ENCODE peak calls at places on chromosomes 1 and 21, in seven cellular contexts. S, B, F, G, Z, R and E are unnamed samples.

GRCh38 chr1:3664700-3665375 is 12.5 kb downstream of the TP73 start:
- DNase-seq in S (no peak), B (peak), F (no peak), G (no peak), Z (no peak), R (no peak), E (no peak)

GRCh38 chr1:207050428-207050767 is 610 bp downstream of the YOD1 start:
- DNase-seq in S (no peak), B (no peak), F (no peak), G (no peak), Z (no peak), R (no peak), E (no peak)

GRCh38 chr1:23506376-23507107 is 22.6 kb upstream of the ASAP3 start:
- DNase-seq in S (no peak), B (no peak), F (no peak), G (no peak), Z (no peak), R (no peak), E (no peak)

GRCh38 chr1:150881331-150882070 is 5.1 kb upstream of the ARNT start:
- DNase-seq in S (no peak), B (no peak), F (peak), G (peak), Z (no peak), R (no peak), E (no peak)

GRCh38 chr21:38721983-38722382 is 83.7 kb upstream of the ETS2 start:
- DNase-seq in S (no peak), B (no peak), F (peak), G (peak), Z (no peak), R (no peak), E (no peak)

GRCh38 chr21:46295996-46296752 is 10.0 kb downstream of the YBEY start:
- DNase-seq in S (peak), B (peak), F (peak), G (peak), Z (no peak), R (peak), E (peak)

GRCh38 chr21:34311561-34312330 is 52.1 kb upstream of the KCNE2 start:
- DNase-seq in S (no peak), B (peak), F (no peak), G (no peak), Z (no peak), R (no peak), E (no peak)

GRCh38 chr1:25711555-25712298 is 88.3 kb upstream of the SELENON start:
- DNase-seq in S (peak), B (peak), F (peak), G (peak), Z (no peak), R (peak), E (no peak)

GRCh38 chr1:78884685-78885452 is 121.7 kb downstream of the ADGRL4 start:
- DNase-seq in S (no peak), B (no peak), F (peak), G (peak), Z (no peak), R (no peak), E (no peak)

GRCh38 chr1:245605480-245606156 is 450.8 kb downstream of the KIF26B start:
- DNase-seq in S (no peak), B (no peak), F (peak), G (peak), Z (no peak), R (no peak), E (no peak)

GRCh38 chr1:217569021-217569420 is 61.9 kb downstream of the GPATCH2 start:
- DNase-seq in S (no peak), B (no peak), F (peak), G (no peak), Z (no peak), R (no peak), E (no peak)

GRCh38 chr1:69814926-69815325 is 247.2 kb downstream of the LRRC7 start:
- DNase-seq in S (no peak), B (no peak), F (peak), G (peak), Z (no peak), R (no peak), E (no peak)

GRCh38 chr1:55632058-55632457 is 416.9 kb upstream of the USP24 start:
- DNase-seq in S (no peak), B (no peak), F (peak), G (peak), Z (no peak), R (no peak), E (no peak)

GRCh38 chr1:206687251-206687914 is 2.7 kb downstream of the MAPKAPK2 start:
- DNase-seq in S (no peak), B (no peak), F (no peak), G (no peak), Z (no peak), R (no peak), E (no peak)

GRCh38 chr1:218156602-218157001 is 128.5 kb upstream of the RRP15 start:
- DNase-seq in S (no peak), B (peak), F (no peak), G (no peak), Z (no peak), R (no peak), E (peak)